ENCODE peak calls at places on chromosomes 7 and 10, in nine cellular contexts. P is activated T-helper 1 cell treated with anti-CD3 and anti-CD28 coated beads, Interleukin-12 subunit alpha, Interleukin-12 subunit beta, Interleukin-2, Interleukin-4 antibody, amounts not matched to agents 30 ng/mL and 10 ng/mL and 1 ng/mL, durations not matched to agents 14 hours and 24 hours and 36 hours; W is ureter; L is EL; B is KBM-7; S is pons; C is stimulated activated CD4-positive, alpha-beta T cell treated with anti-CD3 and anti-CD28 coated beads, Interleukin-2, amount 100 ng/mL, for 24 hours; F is psoas muscle; X is WTC11. E is an unnamed sample.

GRCh38 chr7:1987084-1987535 is 245.6 kb downstream of the MAD1L1 start:
- DNase-seq in F (peak), W (no peak), C (no peak), P (no peak), X (no peak), B (no peak), S (no peak), L (no peak), E (no peak)

GRCh38 chr7:21617916-21618390 is 75.1 kb downstream of the DNAH11 start:
- DNase-seq in F (peak), S (no peak), P (no peak), B (no peak), C (no peak), W (no peak), X (no peak), L (peak), E (peak)

GRCh38 chr7:27113991-27114866 is 11.7 kb upstream of the HOXA2 start:
- DNase-seq in W (no peak), F (peak), X (no peak), B (no peak), C (no peak), P (no peak), S (no peak), L (no peak), E (peak)

GRCh38 chr7:131254211-131254610 is 73.5 kb upstream of the MKLN1 start:
- DNase-seq in C (no peak), F (no peak), B (no peak), S (no peak), X (no peak), L (no peak), W (no peak), P (no peak), E (no peak)

GRCh38 chr7:112431803-112432202 is 18.5 kb upstream of the IFRD1 start:
- DNase-seq in C (no peak), L (no peak), S (no peak), F (no peak), B (no peak), W (no peak), X (no peak), P (no peak), E (no peak)

GRCh38 chr10:74928742-74929191 is 102.4 kb downstream of the KAT6B start:
- DNase-seq in S (no peak), X (no peak), B (no peak), W (no peak), P (no peak), F (no peak), C (no peak), L (peak), E (no peak)

GRCh38 chr10:61705022-61705675 is 42.4 kb downstream of the CABCOCO1 start:
- DNase-seq in C (no peak), X (no peak), B (no peak), P (no peak), W (no peak), L (no peak), S (no peak), F (no peak), E (no peak)

GRCh38 chr10:80455461-80456345 is 1.6 kb downstream of the TSPAN14 start:
- DNase-seq in X (no peak), F (no peak), P (no peak), C (no peak), L (no peak), W (no peak), B (no peak), S (no peak), E (no peak)

GRCh38 chr10:133110609-133111275 is 23.0 kb downstream of the ADGRA1 start:
- DNase-seq in B (no peak), F (no peak), P (no peak), L (no peak), W (no peak), S (no peak), X (no peak), C (no peak), E (no peak)

GRCh38 chr7:149669121-149669818 is 104.1 kb downstream of the ZNF467 start:
- DNase-seq in F (no peak), P (no peak), X (no peak), L (peak), C (no peak), B (peak), S (peak), W (no peak), E (no peak)

GRCh38 chr10:72503241-72503640 is 122.6 kb downstream of the MICU1 start:
- DNase-seq in L (peak), B (no peak), F (no peak), S (no peak), P (no peak), C (no peak), X (no peak), W (no peak), E (no peak)

GRCh38 chr7:100088621-100089457 is at the start of gene COPS6:
- DNase-seq in W (peak), B (peak), S (peak), C (peak), L (peak), P (peak), X (peak), F (peak), E (peak)

GRCh38 chr7:140617081-140617480 is 23.5 kb downstream of the DENND2A start:
- DNase-seq in W (no peak), S (no peak), F (no peak), L (no peak), B (no peak), C (no peak), P (no peak), X (no peak), E (no peak)

GRCh38 chr7:147540743-147541142 is 1049.8 kb upstream of the C7orf33 start:
- DNase-seq in S (no peak), B (no peak), F (no peak), W (no peak), P (no peak), C (no peak), X (no peak), L (no peak), E (no peak)

GRCh38 chr10:131676046-131676445 is 224.8 kb upstream of the PPP2R2D start:
- DNase-seq in W (no peak), L (no peak), C (no peak), F (no peak), X (peak), S (no peak), B (no peak), P (no peak), E (no peak)

GRCh38 chr7:111951027-111951426 is 255.2 kb downstream of the DOCK4 start:
- DNase-seq in C (no peak), P (no peak), F (no peak), S (no peak), X (no peak), L (no peak), B (no peak), W (no peak), E (no peak)

GRCh38 chr10:112907893-112908292 is 42.2 kb upstream of the TCF7L2 start:
- DNase-seq in L (peak), S (no peak), B (no peak), W (no peak), C (no peak), F (no peak), X (no peak), P (no peak), E (no peak)

GRCh38 chr10:6558759-6559429 is 21.2 kb downstream of the PRKCQ start:
- DNase-seq in X (no peak), S (no peak), L (no peak), B (no peak), F (no peak), P (no peak), C (no peak), W (no peak), E (no peak)

GRCh38 chr7:78039791-78040776 is 241.5 kb downstream of the PHTF2 start:
- DNase-seq in X (peak), W (peak), S (no peak), C (peak), P (no peak), L (peak), B (peak), F (peak), E (no peak)

GRCh38 chr7:37510043-37510634 is 61.5 kb upstream of the ELMO1 start:
- DNase-seq in P (no peak), S (peak), W (no peak), L (no peak), F (no peak), B (peak), C (peak), X (no peak), E (peak)

GRCh38 chr10:10831085-10831484 is 186.6 kb upstream of the CELF2 start:
- DNase-seq in L (peak), C (no peak), X (no peak), W (no peak), S (no peak), P (no peak), B (no peak), F (peak), E (peak)

GRCh38 chr7:50648570-50649169 is 83.5 kb upstream of the DDC start:
- DNase-seq in W (no peak), C (no peak), B (no peak), S (no peak), X (no peak), L (no peak), P (no peak), F (no peak), E (no peak)

GRCh38 chr7:117997862-117998825 is 124.9 kb upstream of the CTTNBP2 start:
- DNase-seq in S (no peak), X (no peak), F (no peak), B (no peak), W (no peak), L (no peak), P (no peak), C (no peak), E (peak)

GRCh38 chr10:122239578-122240257 is 31.4 kb upstream of the BTBD16 start:
- DNase-seq in B (no peak), F (no peak), S (no peak), W (no peak), X (no peak), L (no peak), C (no peak), P (no peak), E (no peak)

GRCh38 chr10:95445223-95445836 is 115.8 kb downstream of the SORBS1 start:
- DNase-seq in P (no peak), L (peak), B (no peak), X (no peak), F (peak), S (peak), C (no peak), W (peak), E (peak)

GRCh38 chr7:50641442-50642405 is 76.5 kb upstream of the DDC start:
- DNase-seq in B (no peak), F (peak), P (no peak), W (no peak), X (no peak), S (peak), C (no peak), L (no peak), E (no peak)

GRCh38 chr10:124532106-124532641 is 70.6 kb downstream of the LHPP start:
- DNase-seq in F (peak), S (no peak), C (no peak), P (no peak), L (no peak), B (peak), W (no peak), X (peak), E (no peak)

GRCh38 chr7:92976931-92977330 is 140.6 kb upstream of the CDK6 start:
- DNase-seq in C (no peak), B (no peak), S (no peak), W (no peak), X (no peak), F (no peak), P (no peak), L (no peak), E (no peak)

GRCh38 chr7:158683541-158683940 is 21.1 kb downstream of the NCAPG2 start:
- DNase-seq in P (no peak), W (no peak), L (peak), C (no peak), B (no peak), S (no peak), X (no peak), F (no peak), E (peak)

GRCh38 chr10:49633327-49634045 is 19.6 kb downstream of the CHAT start:
- DNase-seq in S (no peak), P (no peak), W (no peak), L (no peak), B (no peak), X (peak), C (no peak), F (no peak), E (no peak)

GRCh38 chr7:50339990-50340500 is 35.5 kb downstream of the IKZF1 start:
- DNase-seq in S (no peak), X (no peak), W (no peak), P (peak), L (no peak), C (peak), B (peak), F (no peak), E (no peak)

GRCh38 chr10:122713091-122713885 is 13.6 kb upstream of the C10orf120 start:
- DNase-seq in F (no peak), S (no peak), X (no peak), W (no peak), C (no peak), L (no peak), P (no peak), B (no peak), E (no peak)